ENCODE peak calls at places on chromosomes 11 and 22, in seven cellular contexts. J, G, E, W, U, K and S are unnamed samples.

GRCh38 chr11:58928082-58928574 is 11.2 kb upstream of the GLYATL1 start:
- DNase-seq in J (peak; percentile 53), G (no peak), E (no peak), W (no peak), U (no peak), K (no peak), S (no peak)

GRCh38 chr11:34366522-34366921 is 8.7 kb upstream of the ABTB2 start:
- DNase-seq in J (no peak), G (no peak), E (no peak), W (peak; percentile 35), U (peak; percentile 50), K (no peak), S (no peak)

GRCh38 chr22:31126128-31126868 is 3.5 kb downstream of the INPP5J start:
- DNase-seq in J (no peak), G (no peak), E (no peak), W (no peak), U (no peak), K (no peak), S (no peak)

GRCh38 chr11:102580185-102580951 is 44.8 kb downstream of the MMP20 start:
- DNase-seq in J (no peak), G (no peak), E (no peak), W (no peak), U (no peak), K (no peak), S (no peak)

GRCh38 chr11:64233913-64234839 is at the start of gene VEGFB:
- DNase-seq in J (peak; percentile 75), G (no peak), E (peak; percentile 81), W (peak; percentile 86), U (peak; percentile 81), K (peak; percentile 53), S (peak; percentile 85)

GRCh38 chr11:84089072-84090057 is 803.2 kb upstream of the CCDC90B start:
- DNase-seq in J (no peak), G (no peak), E (no peak), W (no peak), U (no peak), K (no peak), S (no peak)

GRCh38 chr11:69449320-69450063 is 32.0 kb upstream of the LINC01488 start:
- DNase-seq in J (no peak), G (no peak), E (no peak), W (no peak), U (peak; percentile 69), K (no peak), S (no peak)

GRCh38 chr11:104332110-104332509 is 168.2 kb upstream of the PDGFD start:
- DNase-seq in J (peak; percentile 80), G (no peak), E (no peak), W (peak; percentile 17), U (peak; percentile 32), K (no peak), S (no peak)

GRCh38 chr11:27525824-27526516 is 19.4 kb upstream of the LIN7C start:
- DNase-seq in J (no peak), G (no peak), E (no peak), W (no peak), U (no peak), K (no peak), S (no peak)

GRCh38 chr22:22689621-22690345 is 45.4 kb downstream of the GGTLC2 start:
- DNase-seq in J (no peak), G (no peak), E (no peak), W (no peak), U (no peak), K (no peak), S (no peak)

GRCh38 chr11:67615455-67616430 is 9.0 kb downstream of the NDUFV1 start:
- DNase-seq in J (peak; percentile 93), G (peak; percentile 71), E (no peak), W (peak; percentile 55), U (peak; percentile 62), K (no peak), S (peak; percentile 78)

GRCh38 chr11:71342951-71343827 is 90.8 kb upstream of the SHANK2 start:
- DNase-seq in J (peak; percentile 86), G (peak; percentile 82), E (no peak), W (peak; percentile 38), U (peak; percentile 58), K (no peak), S (no peak)

GRCh38 chr11:104547996-104548661 is 350.1 kb downstream of the CASP12 start:
- DNase-seq in J (no peak), G (no peak), E (no peak), W (no peak), U (no peak), K (no peak), S (no peak)

GRCh38 chr11:35432464-35432863 is 13.1 kb upstream of the SLC1A2 start:
- DNase-seq in J (no peak), G (no peak), E (no peak), W (no peak), U (no peak), K (no peak), S (no peak)

GRCh38 chr11:93291889-93292288 is 38.7 kb upstream of the DEUP1 start:
- DNase-seq in J (no peak), G (no peak), E (no peak), W (no peak), U (no peak), K (no peak), S (no peak)

GRCh38 chr22:22752556-22753477 is 108.4 kb downstream of the GGTLC2 start:
- DNase-seq in J (peak; percentile 38), G (no peak), E (no peak), W (no peak), U (no peak), K (no peak), S (peak; percentile 64)

GRCh38 chr11:59556115-59556882 is 45.0 kb downstream of the OR4D9 start:
- DNase-seq in J (peak; percentile 93), G (no peak), E (peak; percentile 62), W (no peak), U (no peak), K (peak; percentile 47), S (no peak)

GRCh38 chr11:128731041-128731663 is 37.3 kb downstream of the FLI1 start:
- DNase-seq in J (no peak), G (no peak), E (no peak), W (peak; percentile 37), U (no peak), K (no peak), S (no peak)

GRCh38 chr11:102323542-102324261 is 6.4 kb downstream of the BIRC3 start:
- DNase-seq in J (no peak), G (no peak), E (no peak), W (no peak), U (no peak), K (no peak), S (no peak)

GRCh38 chr11:126415128-126415527 is 59.6 kb downstream of the ST3GAL4 start:
- DNase-seq in J (no peak), G (no peak), E (peak; percentile 99), W (peak; percentile 78), U (peak; percentile 60), K (peak; percentile 87), S (peak; percentile 90)

GRCh38 chr11:63999349-64000025 is 13.2 kb downstream of the OTUB1 start:
- DNase-seq in J (peak; percentile 87), G (no peak), E (peak; percentile 69), W (peak; percentile 50), U (peak; percentile 85), K (no peak), S (peak; percentile 86)

DNA sequence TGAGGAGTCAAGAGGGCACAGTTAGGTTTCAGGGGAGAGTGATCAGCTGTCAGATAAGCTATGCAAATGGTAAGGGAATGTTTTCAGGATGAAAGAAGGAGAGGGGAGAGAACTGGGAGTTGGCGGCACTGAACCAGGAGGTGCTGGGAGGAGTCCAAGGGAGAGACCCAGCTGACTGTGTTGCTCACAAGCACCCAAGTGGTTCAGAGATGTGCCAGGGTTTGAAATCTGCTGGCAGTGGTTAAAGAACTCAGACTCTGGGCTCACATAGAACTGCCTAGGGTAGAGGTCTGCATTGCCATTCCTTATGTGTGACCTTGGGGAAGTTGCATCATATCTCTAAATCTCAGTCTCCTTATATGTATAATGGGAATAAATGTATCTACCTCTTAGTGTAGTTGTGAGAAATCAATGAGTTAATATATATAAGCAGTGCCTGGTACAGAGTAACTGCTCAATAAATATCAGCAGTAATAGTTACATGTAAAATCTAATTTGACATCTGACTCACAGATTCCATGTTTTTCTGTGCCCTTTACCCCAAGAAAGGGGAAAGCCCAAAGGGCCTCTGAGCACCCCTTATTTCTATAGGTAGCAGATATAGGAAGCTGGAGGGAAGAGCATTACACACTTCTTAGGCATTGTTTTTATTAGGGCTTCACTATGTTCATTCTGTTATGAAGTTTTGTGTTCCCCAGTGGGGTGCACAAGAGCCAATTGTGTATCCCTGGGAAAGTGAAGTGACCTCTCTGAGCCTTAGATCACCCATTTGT is 66.9 kb upstream of the SESN3 start:
- DNase-seq in J (no peak), G (no peak), E (no peak), W (no peak), U (no peak), K (no peak), S (no peak)
- H3K4me1 ChIP-seq in J (peaks cover 23% of the 10 kb centered on the region), G (no peaks in the 10 kb centered on the region), E (peaks cover 4% of the 10 kb centered on the region), W (peaks cover 22% of the 10 kb centered on the region), U (peaks cover 37% of the 10 kb centered on the region), K (no peaks in the 10 kb centered on the region), S (peaks cover 3% of the 10 kb centered on the region)

GRCh38 chr11:45917623-45918330 is at the start of gene PEX16:
- DNase-seq in J (peak; percentile 88), G (peak; percentile 97), E (peak; percentile 96), W (peak; percentile 97), U (peak; percentile 97), K (peak; percentile 92), S (peak; percentile 99)
- TF ChIP-seq EP300 in J (peak; percentile 5), G (no peak), E (peak; percentile 15), W (no peak), U (no peak), K (peak; percentile 93), S (no peak)

GRCh38 chr11:76772100-76772782 is 10.9 kb upstream of the TSKU start:
- DNase-seq in J (no peak), G (no peak), E (no peak), W (no peak), U (no peak), K (no peak), S (no peak)
- H3K4me1 ChIP-seq in J (peaks cover 28% of the 10 kb centered on the region), G (peaks cover 65% of the 10 kb centered on the region), E (peaks cover 30% of the 10 kb centered on the region), W (peaks cover 67% of the 10 kb centered on the region), U (peaks cover 72% of the 10 kb centered on the region), K (peaks cover 32% of the 10 kb centered on the region), S (peaks cover 75% of the 10 kb centered on the region)

GRCh38 chr11:117409511-117409910 is 81.9 kb downstream of the CEP164 start:
- DNase-seq in J (no peak), G (no peak), E (no peak), W (no peak), U (no peak), K (no peak), S (no peak)
- TF ChIP-seq EP300 in J (no peak), G (no peak), E (no peak), W (no peak), U (no peak), K (no peak), S (no peak)

GRCh38 chr22:33684059-33684458 is 236.2 kb downstream of the LARGE1 start:
- DNase-seq in J (no peak), G (no peak), E (no peak), W (no peak), U (no peak), K (no peak), S (no peak)
- H3K4me1 ChIP-seq in J (no peaks in the 10 kb centered on the region), G (no peaks in the 10 kb centered on the region), E (no peaks in the 10 kb centered on the region), W (no peaks in the 10 kb centered on the region), U (no peaks in the 10 kb centered on the region), K (no peaks in the 10 kb centered on the region), S (no peaks in the 10 kb centered on the region)